ENCODE peak calls at places on chromosomes 4 and X, in ten cellular contexts. One of them, this sample, is unnamed.

GRCh38 chr4:106695846-106696245 is 327.3 kb upstream of the GIMD1 start:
- DNase-seq in cardiac muscle cell: no peak
- DNase-seq in psoas muscle: no peak
- DNase-seq in GM23248: no peak
- DNase-seq in naive thymus-derived CD4-positive, alpha-beta T cell: no peak
- DNase-seq in gastrocnemius medialis: no peak
- DNase-seq in IMR-90: no peak
- DNase-seq in heart left ventricle: no peak
- DNase-seq in sigmoid colon: no peak
- DNase-seq in fibroblast of lung: peak; percentile 43
- DNase-seq in this sample: no peak

GRCh38 chr4:11748169-11748872 is 319.6 kb upstream of the HS3ST1 start:
- DNase-seq in cardiac muscle cell: peak; percentile 89
- DNase-seq in sigmoid colon: no peak
- DNase-seq in naive thymus-derived CD4-positive, alpha-beta T cell: no peak
- DNase-seq in gastrocnemius medialis: no peak
- DNase-seq in IMR-90: peak; percentile 87
- DNase-seq in GM23248: no peak
- DNase-seq in psoas muscle: no peak
- DNase-seq in fibroblast of lung: peak; percentile 89
- DNase-seq in heart left ventricle: no peak
- DNase-seq in this sample: no peak

GRCh38 chrX:12496343-12496742 is 294.9 kb upstream of the PRPS2 start:
- DNase-seq in fibroblast of lung: no peak
- DNase-seq in naive thymus-derived CD4-positive, alpha-beta T cell: no peak
- DNase-seq in heart left ventricle: no peak
- DNase-seq in psoas muscle: no peak
- DNase-seq in GM23248: no peak
- DNase-seq in IMR-90: no peak
- DNase-seq in cardiac muscle cell: no peak
- DNase-seq in gastrocnemius medialis: no peak
- DNase-seq in sigmoid colon: no peak
- DNase-seq in this sample: no peak

GRCh38 chr4:141713771-141714445 is 77.5 kb downstream of the IL15 start:
- DNase-seq in fibroblast of lung: peak; percentile 85
- DNase-seq in GM23248: peak; percentile 58
- DNase-seq in sigmoid colon: no peak
- DNase-seq in gastrocnemius medialis: no peak
- DNase-seq in heart left ventricle: no peak
- DNase-seq in IMR-90: peak; percentile 72
- DNase-seq in naive thymus-derived CD4-positive, alpha-beta T cell: no peak
- DNase-seq in psoas muscle: no peak
- DNase-seq in cardiac muscle cell: peak; percentile 35
- DNase-seq in this sample: no peak

GRCh38 chr4:3111461-3111860 is 37.0 kb downstream of the HTT start:
- DNase-seq in heart left ventricle: no peak
- DNase-seq in sigmoid colon: no peak
- DNase-seq in cardiac muscle cell: peak; percentile 71
- DNase-seq in gastrocnemius medialis: peak; percentile 24
- DNase-seq in GM23248: peak; percentile 74
- DNase-seq in naive thymus-derived CD4-positive, alpha-beta T cell: no peak
- DNase-seq in psoas muscle: no peak
- DNase-seq in IMR-90: peak; percentile 82
- DNase-seq in fibroblast of lung: peak; percentile 58
- DNase-seq in this sample: no peak

GRCh38 chr4:157045507-157046127 is 30.3 kb upstream of the GLRB start:
- DNase-seq in psoas muscle: no peak
- DNase-seq in GM23248: peak; percentile 77
- DNase-seq in naive thymus-derived CD4-positive, alpha-beta T cell: no peak
- DNase-seq in heart left ventricle: peak; percentile 18
- DNase-seq in IMR-90: peak; percentile 80
- DNase-seq in gastrocnemius medialis: peak; percentile 13
- DNase-seq in cardiac muscle cell: peak; percentile 83
- DNase-seq in fibroblast of lung: peak; percentile 74
- DNase-seq in sigmoid colon: peak; percentile 66
- DNase-seq in this sample: no peak

GRCh38 chr4:36243355-36244256 is 708 bp downstream of the ARAP2 start:
- DNase-seq in fibroblast of lung: peak; percentile 64
- DNase-seq in GM23248: peak; percentile 17
- DNase-seq in IMR-90: peak; percentile 1
- DNase-seq in gastrocnemius medialis: no peak
- DNase-seq in cardiac muscle cell: peak; percentile 20
- DNase-seq in sigmoid colon: peak; percentile 74
- DNase-seq in naive thymus-derived CD4-positive, alpha-beta T cell: peak; percentile 35
- DNase-seq in psoas muscle: peak; percentile 63
- DNase-seq in heart left ventricle: peak; percentile 57
- DNase-seq in this sample: no peak

GRCh38 chr4:26140150-26140898 is 180.5 kb upstream of the RBPJ start:
- DNase-seq in heart left ventricle: no peak
- DNase-seq in cardiac muscle cell: no peak
- DNase-seq in naive thymus-derived CD4-positive, alpha-beta T cell: no peak
- DNase-seq in gastrocnemius medialis: no peak
- DNase-seq in IMR-90: peak; percentile 59
- DNase-seq in sigmoid colon: peak; percentile 80
- DNase-seq in GM23248: peak; percentile 67
- DNase-seq in fibroblast of lung: peak; percentile 70
- DNase-seq in psoas muscle: no peak
- DNase-seq in this sample: no peak

GRCh38 chrX:73021361-73022092 is 18.8 kb downstream of the PABPC1L2B start:
- DNase-seq in psoas muscle: no peak
- DNase-seq in sigmoid colon: no peak
- DNase-seq in gastrocnemius medialis: no peak
- DNase-seq in heart left ventricle: no peak
- DNase-seq in naive thymus-derived CD4-positive, alpha-beta T cell: no peak
- DNase-seq in cardiac muscle cell: no peak
- DNase-seq in fibroblast of lung: no peak
- DNase-seq in IMR-90: no peak
- DNase-seq in GM23248: no peak
- DNase-seq in this sample: no peak

GRCh38 chrX:11531226-11531625 is 134.5 kb downstream of the ARHGAP6 start:
- DNase-seq in fibroblast of lung: peak; percentile 3
- DNase-seq in gastrocnemius medialis: no peak
- DNase-seq in sigmoid colon: no peak
- DNase-seq in cardiac muscle cell: peak; percentile 49
- DNase-seq in IMR-90: peak; percentile 22
- DNase-seq in heart left ventricle: no peak
- DNase-seq in psoas muscle: no peak
- DNase-seq in GM23248: peak; percentile 41
- DNase-seq in naive thymus-derived CD4-positive, alpha-beta T cell: no peak
- DNase-seq in this sample: no peak

GRCh38 chr4:137519406-137519805 is 12.9 kb downstream of the PCDH18 start:
- DNase-seq in fibroblast of lung: peak; percentile 77
- DNase-seq in naive thymus-derived CD4-positive, alpha-beta T cell: no peak
- DNase-seq in heart left ventricle: no peak
- DNase-seq in gastrocnemius medialis: no peak
- DNase-seq in sigmoid colon: no peak
- DNase-seq in cardiac muscle cell: peak; percentile 67
- DNase-seq in IMR-90: peak; percentile 83
- DNase-seq in psoas muscle: no peak
- DNase-seq in GM23248: peak; percentile 82
- DNase-seq in this sample: no peak

GRCh38 chr4:33837043-33837442 is 2407.3 kb downstream of the ARAP2 start:
- DNase-seq in psoas muscle: no peak
- DNase-seq in gastrocnemius medialis: no peak
- DNase-seq in IMR-90: peak; percentile 80
- DNase-seq in fibroblast of lung: peak; percentile 91
- DNase-seq in cardiac muscle cell: peak; percentile 83
- DNase-seq in heart left ventricle: no peak
- DNase-seq in GM23248: peak; percentile 72
- DNase-seq in naive thymus-derived CD4-positive, alpha-beta T cell: no peak
- DNase-seq in sigmoid colon: no peak
- DNase-seq in this sample: no peak

GRCh38 chr4:152585036-152585439 is 49.1 kb upstream of the FBXW7 start:
- DNase-seq in psoas muscle: no peak
- DNase-seq in sigmoid colon: no peak
- DNase-seq in IMR-90: peak; percentile 20
- DNase-seq in gastrocnemius medialis: no peak
- DNase-seq in naive thymus-derived CD4-positive, alpha-beta T cell: peak; percentile 7
- DNase-seq in cardiac muscle cell: no peak
- DNase-seq in heart left ventricle: no peak
- DNase-seq in GM23248: no peak
- DNase-seq in fibroblast of lung: no peak
- DNase-seq in this sample: no peak

GRCh38 chrX:9612146-9612505 is 147.3 kb downstream of the TBL1X start:
- DNase-seq in naive thymus-derived CD4-positive, alpha-beta T cell: no peak
- DNase-seq in GM23248: no peak
- DNase-seq in IMR-90: no peak
- DNase-seq in psoas muscle: no peak
- DNase-seq in sigmoid colon: no peak
- DNase-seq in gastrocnemius medialis: no peak
- DNase-seq in heart left ventricle: no peak
- DNase-seq in fibroblast of lung: no peak
- DNase-seq in cardiac muscle cell: no peak
- DNase-seq in this sample: no peak

GRCh38 chr4:528835-529234 is 29.8 kb downstream of the PIGG start:
- DNase-seq in cardiac muscle cell: no peak
- DNase-seq in heart left ventricle: no peak
- DNase-seq in psoas muscle: no peak
- DNase-seq in sigmoid colon: no peak
- DNase-seq in IMR-90: no peak
- DNase-seq in gastrocnemius medialis: no peak
- DNase-seq in fibroblast of lung: no peak
- DNase-seq in naive thymus-derived CD4-positive, alpha-beta T cell: no peak
- DNase-seq in GM23248: no peak
- DNase-seq in this sample: no peak
- H3K27ac ChIP-seq in cardiac muscle cell: no peak overlapping the region
- H3K27ac ChIP-seq in heart left ventricle: no peak overlapping the region
- H3K27ac ChIP-seq in psoas muscle: no peak overlapping the region
- H3K27ac ChIP-seq in sigmoid colon: no peak overlapping the region
- H3K27ac ChIP-seq in IMR-90: no peak overlapping the region
- H3K27ac ChIP-seq in gastrocnemius medialis: no peak overlapping the region
- H3K27ac ChIP-seq in fibroblast of lung: no peak overlapping the region
- H3K27ac ChIP-seq in naive thymus-derived CD4-positive, alpha-beta T cell: no peak overlapping the region
- H3K27ac ChIP-seq in GM23248: no peak overlapping the region
- H3K27ac ChIP-seq in this sample: no peak overlapping the region

GRCh38 chr4:95355021-95355420 is 193.8 kb downstream of the UNC5C start:
- DNase-seq in GM23248: no peak
- DNase-seq in IMR-90: no peak
- DNase-seq in heart left ventricle: no peak
- DNase-seq in psoas muscle: no peak
- DNase-seq in cardiac muscle cell: peak; percentile 11
- DNase-seq in sigmoid colon: no peak
- DNase-seq in fibroblast of lung: peak; percentile 52
- DNase-seq in naive thymus-derived CD4-positive, alpha-beta T cell: no peak
- DNase-seq in gastrocnemius medialis: no peak
- DNase-seq in this sample: no peak

GRCh38 chr4:95361696-95361965 is 187.1 kb downstream of the UNC5C start:
- DNase-seq in naive thymus-derived CD4-positive, alpha-beta T cell: no peak
- DNase-seq in sigmoid colon: no peak
- DNase-seq in heart left ventricle: no peak
- DNase-seq in cardiac muscle cell: no peak
- DNase-seq in fibroblast of lung: no peak
- DNase-seq in gastrocnemius medialis: no peak
- DNase-seq in GM23248: no peak
- DNase-seq in psoas muscle: no peak
- DNase-seq in IMR-90: no peak
- DNase-seq in this sample: no peak

GRCh38 chr4:95360256-95360903 is 188.4 kb downstream of the UNC5C start:
- DNase-seq in GM23248: no peak
- DNase-seq in heart left ventricle: no peak
- DNase-seq in gastrocnemius medialis: no peak
- DNase-seq in naive thymus-derived CD4-positive, alpha-beta T cell: no peak
- DNase-seq in cardiac muscle cell: no peak
- DNase-seq in IMR-90: no peak
- DNase-seq in sigmoid colon: no peak
- DNase-seq in fibroblast of lung: no peak
- DNase-seq in psoas muscle: no peak
- DNase-seq in this sample: no peak

GRCh38 chr4:95360911-95361695 is 187.7 kb downstream of the UNC5C start:
- DNase-seq in naive thymus-derived CD4-positive, alpha-beta T cell: no peak
- DNase-seq in sigmoid colon: no peak
- DNase-seq in cardiac muscle cell: no peak
- DNase-seq in heart left ventricle: no peak
- DNase-seq in fibroblast of lung: no peak
- DNase-seq in psoas muscle: no peak
- DNase-seq in IMR-90: no peak
- DNase-seq in GM23248: no peak
- DNase-seq in gastrocnemius medialis: no peak
- DNase-seq in this sample: no peak

GRCh38 chr4:95358320-95358889 is 190.4 kb downstream of the UNC5C start:
- DNase-seq in heart left ventricle: no peak
- DNase-seq in sigmoid colon: no peak
- DNase-seq in naive thymus-derived CD4-positive, alpha-beta T cell: no peak
- DNase-seq in cardiac muscle cell: no peak
- DNase-seq in gastrocnemius medialis: no peak
- DNase-seq in IMR-90: no peak
- DNase-seq in psoas muscle: no peak
- DNase-seq in fibroblast of lung: no peak
- DNase-seq in GM23248: no peak
- DNase-seq in this sample: no peak
- H3K27ac ChIP-seq in heart left ventricle: no peak overlapping the region
- H3K27ac ChIP-seq in sigmoid colon: no peak overlapping the region
- H3K27ac ChIP-seq in naive thymus-derived CD4-positive, alpha-beta T cell: no peak overlapping the region
- H3K27ac ChIP-seq in cardiac muscle cell: no peak overlapping the region
- H3K27ac ChIP-seq in gastrocnemius medialis: no peak overlapping the region
- H3K27ac ChIP-seq in IMR-90: no peak overlapping the region
- H3K27ac ChIP-seq in psoas muscle: no peak overlapping the region
- H3K27ac ChIP-seq in fibroblast of lung: no peak overlapping the region
- H3K27ac ChIP-seq in GM23248: no peak overlapping the region
- H3K27ac ChIP-seq in this sample: no peak overlapping the region

DNA sequence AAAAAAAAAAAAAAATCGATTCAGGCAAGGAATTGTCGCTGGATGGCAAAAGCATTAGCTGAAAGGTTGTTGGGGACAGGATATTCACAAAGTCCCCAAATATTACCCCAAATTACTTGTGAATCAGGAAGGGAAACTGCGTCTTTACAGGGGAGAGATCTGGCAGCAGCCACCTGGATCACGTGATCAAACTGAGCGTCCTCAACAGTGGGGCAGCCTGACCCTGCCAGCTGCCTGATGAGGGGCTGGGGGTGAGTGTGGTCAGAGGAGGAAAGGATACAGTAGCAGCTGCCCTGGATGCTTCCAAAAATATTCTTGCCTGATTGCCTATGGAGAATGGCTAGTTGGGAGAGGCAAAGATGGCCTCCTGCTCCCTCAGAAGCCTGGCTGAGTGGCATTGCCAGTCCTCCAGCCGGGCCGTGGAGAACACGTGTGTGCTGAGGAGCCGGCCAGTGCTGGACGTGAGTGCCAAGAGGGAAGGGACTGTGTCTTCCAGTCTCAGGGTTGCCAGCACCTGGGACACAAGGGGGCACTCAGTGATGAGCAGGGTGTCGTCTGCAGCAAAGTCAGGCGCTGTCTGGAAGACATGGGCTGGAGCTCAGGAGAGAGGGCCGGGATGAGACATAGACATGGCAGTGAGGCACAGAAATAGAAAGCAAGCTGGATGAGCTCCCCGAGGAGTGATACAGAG is 3.0 kb upstream of the LAGE3 start:
- DNase-seq in IMR-90: no peak
- DNase-seq in cardiac muscle cell: no peak
- DNase-seq in gastrocnemius medialis: no peak
- DNase-seq in naive thymus-derived CD4-positive, alpha-beta T cell: no peak
- DNase-seq in sigmoid colon: no peak
- DNase-seq in heart left ventricle: no peak
- DNase-seq in GM23248: no peak
- DNase-seq in psoas muscle: peak; percentile 51
- DNase-seq in fibroblast of lung: no peak
- DNase-seq in this sample: no peak
- H3K27ac ChIP-seq in IMR-90: no peak overlapping the region
- H3K27ac ChIP-seq in cardiac muscle cell: no peak overlapping the region
- H3K27ac ChIP-seq in gastrocnemius medialis: peak overlapping the region; percentile 57
- H3K27ac ChIP-seq in naive thymus-derived CD4-positive, alpha-beta T cell: no peak overlapping the region
- H3K27ac ChIP-seq in sigmoid colon: no peak overlapping the region
- H3K27ac ChIP-seq in heart left ventricle: no peak overlapping the region
- H3K27ac ChIP-seq in GM23248: no peak overlapping the region
- H3K27ac ChIP-seq in psoas muscle: peak overlapping the region; percentile 15
- H3K27ac ChIP-seq in fibroblast of lung: no peak overlapping the region
- H3K27ac ChIP-seq in this sample: no peak overlapping the region

GRCh38 chr4:125388653-125389052 is 73.9 kb downstream of the FAT4 start:
- DNase-seq in fibroblast of lung: peak; percentile 86
- DNase-seq in cardiac muscle cell: peak; percentile 78
- DNase-seq in GM23248: peak; percentile 72
- DNase-seq in gastrocnemius medialis: no peak
- DNase-seq in naive thymus-derived CD4-positive, alpha-beta T cell: no peak
- DNase-seq in IMR-90: peak; percentile 70
- DNase-seq in sigmoid colon: no peak
- DNase-seq in heart left ventricle: no peak
- DNase-seq in psoas muscle: no peak
- DNase-seq in this sample: no peak
- H3K27ac ChIP-seq in fibroblast of lung: no peak overlapping the region
- H3K27ac ChIP-seq in cardiac muscle cell: no peak overlapping the region
- H3K27ac ChIP-seq in GM23248: peak overlapping the region; percentile 84
- H3K27ac ChIP-seq in gastrocnemius medialis: no peak overlapping the region
- H3K27ac ChIP-seq in naive thymus-derived CD4-positive, alpha-beta T cell: no peak overlapping the region
- H3K27ac ChIP-seq in IMR-90: peak overlapping the region; percentile 84
- H3K27ac ChIP-seq in sigmoid colon: peak overlapping the region; percentile 79
- H3K27ac ChIP-seq in heart left ventricle: peak overlapping the region; percentile 82
- H3K27ac ChIP-seq in psoas muscle: no peak overlapping the region
- H3K27ac ChIP-seq in this sample: no peak overlapping the region

This sample was measured in caudate nucleus.